ENCODE peak calls at places on chromosomes 16 and 17, in seven cellular contexts. H is stimulated activated CD8-positive, alpha-beta memory T cell treated with anti-CD3 and anti-CD28 coated beads, Interleukin-12 subunit alpha, Interleukin-12 subunit beta, amount 100 ng/mL, for 4 hours; D is NCI-H1417; K is left cardiac atrium; Z is NCI-H2081 treated with DMSO at 0.1 percent for 48 hours; C is T47D; S is WERI-Rb-1. P is an unnamed sample.

GRCh38 chr16:21946889-21947635 is 6.1 kb upstream of the UQCRC2 start:
- DNase-seq in H (no peak), D (no peak), K (no peak), Z (no peak), C (no peak), S (no peak), P (no peak)

GRCh38 chr17:7014261-7014994 is 2.0 kb downstream of the RNASEK start:
- DNase-seq in H (peak), D (peak), K (peak), Z (peak), C (peak), S (peak), P (peak)

GRCh38 chr16:2092866-2093265 is 42.8 kb downstream of the PKD1 start:
- DNase-seq in H (no peak), D (no peak), K (no peak), Z (no peak), C (no peak), S (no peak), P (no peak)

GRCh38 chr16:4306439-4307214 is 9.2 kb upstream of the GLIS2 start:
- DNase-seq in H (no peak), D (peak), K (no peak), Z (no peak), C (no peak), S (peak), P (no peak)

GRCh38 chr17:57519199-57519598 is 225.9 kb downstream of the CCDC182 start:
- DNase-seq in H (no peak), D (peak), K (no peak), Z (no peak), C (no peak), S (peak), P (no peak)

GRCh38 chr17:49553676-49554335 is 21.9 kb upstream of the NXPH3 start:
- DNase-seq in H (no peak), D (no peak), K (no peak), Z (no peak), C (no peak), S (no peak), P (no peak)

GRCh38 chr17:12995106-12995895 is 22.5 kb downstream of the ELAC2 start:
- DNase-seq in H (no peak), D (no peak), K (no peak), Z (no peak), C (no peak), S (no peak), P (no peak)

GRCh38 chr17:17780941-17781590 is 55.7 kb downstream of the SREBF1 start:
- DNase-seq in H (no peak), D (peak), K (no peak), Z (no peak), C (peak), S (peak), P (no peak)

GRCh38 chr16:4032768-4033167 is 83.5 kb downstream of the ADCY9 start:
- DNase-seq in H (no peak), D (peak), K (peak), Z (no peak), C (no peak), S (no peak), P (peak)

GRCh38 chr17:63848834-63849689 is 6.6 kb upstream of the SMARCD2 start:
- DNase-seq in H (peak), D (peak), K (peak), Z (no peak), C (no peak), S (peak), P (peak)

GRCh38 chr16:51441331-51441730 is 290.3 kb upstream of the SALL1 start:
- DNase-seq in H (no peak), D (no peak), K (no peak), Z (no peak), C (no peak), S (no peak), P (no peak)

GRCh38 chr17:77892469-77893143 is 65.9 kb upstream of the TNRC6C start:
- DNase-seq in H (no peak), D (no peak), K (peak), Z (no peak), C (no peak), S (peak), P (peak)

GRCh38 chr16:75854117-75854516 is 127.8 kb upstream of the CPHXL start:
- DNase-seq in H (no peak), D (no peak), K (no peak), Z (no peak), C (no peak), S (no peak), P (no peak)

GRCh38 chr16:21179126-21179982 is 20.9 kb downstream of the LDAF1 start:
- DNase-seq in H (no peak), D (no peak), K (no peak), Z (no peak), C (no peak), S (no peak), P (no peak)

GRCh38 chr16:81321039-81321438 is 6.3 kb downstream of the GAN start:
- DNase-seq in H (no peak), D (no peak), K (no peak), Z (no peak), C (no peak), S (no peak), P (no peak)